ENCODE peak calls at places on chromosomes 13 and 19, in four cellular contexts. S, G, P and Z are unnamed samples.

GRCh38 chr13:42875448-42876269 is 94.3 kb downstream of the FAM216B start:
- DNase-seq in S (no peak), G (no peak), P (no peak), Z (no peak)

GRCh38 chr13:24922390-24923304 is 158.7 kb downstream of the RNF17 start:
- DNase-seq in G (peak; percentile 79), S (peak; percentile 97), P (peak; percentile 65), Z (peak; percentile 99)

GRCh38 chr19:13162749-13163608 is 12.8 kb downstream of the IER2 start:
- DNase-seq in G (peak; percentile 94), S (peak; percentile 99), P (no peak), Z (peak; percentile 97)

GRCh38 chr19:17471410-17472125 is 1.2 kb downstream of the SLC27A1 start:
- DNase-seq in P (no peak), S (no peak), G (no peak), Z (no peak)

GRCh38 chr19:21617740-21618339 is 112.4 kb downstream of the ZNF429 start:
- DNase-seq in P (no peak), S (no peak), G (no peak), Z (no peak)

GRCh38 chr13:103810026-103810425 is 743.8 kb upstream of the SLC10A2 start:
- DNase-seq in S (no peak), P (no peak), G (no peak), Z (no peak)

GRCh38 chr19:23906835-23907234 is 7.9 kb upstream of the ZNF726 start:
- DNase-seq in P (no peak), S (no peak), G (no peak), Z (no peak)

GRCh38 chr19:14817052-14817451 is 17.9 kb downstream of the OR7A5 start:
- DNase-seq in G (no peak), S (no peak), P (no peak), Z (no peak)

GRCh38 chr13:109743706-109744453 is 42.5 kb downstream of the IRS2 start:
- DNase-seq in G (no peak), P (peak; percentile 6), S (no peak), Z (no peak)

GRCh38 chr13:32427852-32428580 is at the start of gene N4BP2L1:
- DNase-seq in G (no peak), P (peak; percentile 13), S (peak; percentile 71), Z (peak; percentile 89)

GRCh38 chr13:112882555-112883024 is 86.4 kb upstream of the MCF2L start:
- DNase-seq in P (no peak), G (no peak), S (no peak), Z (no peak)

GRCh38 chr19:7492142-7493055 is 3.6 kb upstream of the PEX11G start:
- DNase-seq in G (no peak), S (no peak), P (no peak), Z (no peak)

DNA sequence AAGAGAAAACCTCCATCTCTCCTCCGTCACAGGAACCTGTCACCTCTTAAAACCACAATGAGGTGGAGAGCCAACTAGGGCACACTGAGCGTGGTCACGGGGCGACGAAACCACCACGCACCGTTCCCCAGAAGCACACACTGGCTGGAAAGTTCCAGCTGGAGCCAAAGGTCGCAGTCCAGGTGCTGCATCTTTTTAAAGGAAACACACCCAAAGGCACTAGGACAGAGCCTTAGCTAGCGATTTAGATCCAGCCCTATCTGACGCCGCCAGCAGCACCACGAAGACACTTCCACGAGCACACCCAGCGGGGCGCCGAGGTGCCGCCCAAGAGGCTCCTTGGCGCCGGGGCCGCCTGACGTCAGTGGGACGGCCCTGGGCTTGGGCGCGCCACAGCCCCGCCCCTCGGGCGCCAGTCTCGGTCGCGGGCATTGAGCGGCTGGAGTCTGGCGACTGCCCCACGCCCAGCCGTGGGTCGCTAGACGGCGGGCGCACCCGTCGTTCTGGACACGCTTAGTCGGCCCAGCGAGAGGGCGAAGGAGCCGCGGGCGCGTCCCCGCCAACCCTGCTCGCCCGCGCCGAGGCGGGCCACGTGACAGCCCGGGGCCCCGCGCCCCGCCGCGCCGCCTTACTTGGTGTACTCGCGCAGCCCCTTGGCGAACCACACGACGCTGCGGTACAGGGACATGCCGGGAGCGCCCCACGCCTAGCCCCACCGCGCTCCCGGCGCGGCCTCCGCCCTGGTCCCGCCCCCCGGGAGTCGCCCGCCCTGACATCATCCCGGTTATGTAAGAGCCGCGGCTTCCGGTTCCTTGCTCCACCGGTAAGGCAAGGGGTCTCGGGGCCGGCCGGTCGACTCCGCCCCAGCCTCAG is at the start of gene DHRS12:
- DNase-seq in G (peak; percentile 90), S (peak; percentile 93), P (peak; percentile 77), Z (peak; percentile 95)
- TF ChIP-seq CTCF in G (peak; percentile 22), S (no peak), P (no peak), Z (peak; percentile 11)

GRCh38 chr13:45341799-45342584 is 1.0 kb upstream of the TPT1 start:
- DNase-seq in P (no peak), G (no peak), S (peak; percentile 59), Z (no peak)
- TF ChIP-seq POLR2A in P (no peak), G (no peak), S (no peak), Z (no peak)

DNA sequence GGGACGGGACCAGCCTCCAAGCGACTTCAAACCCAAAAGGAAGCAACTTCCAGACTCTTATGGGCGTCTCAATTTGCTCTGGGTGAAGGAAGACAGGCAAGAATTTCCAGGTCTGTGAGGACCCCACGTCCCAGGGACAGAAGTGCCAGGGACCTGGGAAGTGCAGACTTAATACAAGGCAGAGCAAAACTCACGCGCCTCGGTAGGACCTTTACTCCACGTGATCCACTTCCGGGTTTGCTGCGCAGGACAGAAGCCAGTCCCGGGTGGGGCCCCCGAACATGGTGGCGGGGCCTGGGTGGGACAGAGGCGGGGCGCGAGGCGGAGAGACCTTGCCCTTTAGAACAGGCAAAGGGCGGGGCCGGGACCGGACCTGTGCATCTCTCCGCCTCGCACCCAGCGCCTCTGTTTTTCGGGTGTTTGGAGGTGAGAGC is 9.3 kb downstream of the ZNF611 start:
- DNase-seq in P (no peak), G (peak; percentile 90), S (no peak), Z (peak; percentile 70)
- TF ChIP-seq EP300 in P (no peak), G (no peak), S (no peak), Z (no peak)

GRCh38 chr19:19113040-19113541 is 25.2 kb downstream of the TMEM161A start:
- DNase-seq in P (no peak), G (peak; percentile 50), S (no peak), Z (no peak)
- TF ChIP-seq CTCF in P (no peak), G (peak; percentile 69), S (no peak), Z (no peak)